ENCODE peak calls at places on chromosomes 2 and 18, in five cellular contexts. One of them, this sample, is unnamed.

GRCh38 chr18:62625019-62625418 is 90.3 kb upstream of the PHLPP1 start:
- DNase-seq in GM12878: no peak
- DNase-seq in GM12891: no peak
- DNase-seq in HepG2: no peak
- DNase-seq in H1: no peak
- DNase-seq in this sample: no peak

GRCh38 chr2:102024410-102024809 is 32.6 kb downstream of the IL1R2 start:
- DNase-seq in GM12878: no peak
- DNase-seq in GM12891: no peak
- DNase-seq in HepG2: no peak
- DNase-seq in H1: no peak
- DNase-seq in this sample: no peak

GRCh38 chr2:66521459-66521858 is 86.5 kb downstream of the MEIS1 start:
- DNase-seq in GM12878: no peak
- DNase-seq in GM12891: no peak
- DNase-seq in HepG2: no peak
- DNase-seq in H1: no peak
- DNase-seq in this sample: no peak

GRCh38 chr2:6730003-6730402 is 135.7 kb downstream of the CMPK2 start:
- DNase-seq in GM12878: no peak
- DNase-seq in GM12891: no peak
- DNase-seq in HepG2: no peak
- DNase-seq in H1: no peak
- DNase-seq in this sample: no peak

GRCh38 chr2:124264496-124265160 is 239.5 kb downstream of the CNTNAP5 start:
- DNase-seq in GM12878: no peak
- DNase-seq in GM12891: no peak
- DNase-seq in HepG2: no peak
- DNase-seq in H1: no peak
- DNase-seq in this sample: no peak

GRCh38 chr2:69619725-69620124 is 23.8 kb downstream of the AAK1 start:
- DNase-seq in GM12878: no peak
- DNase-seq in GM12891: no peak
- DNase-seq in HepG2: no peak
- DNase-seq in H1: no peak
- DNase-seq in this sample: no peak

GRCh38 chr18:78561757-78562445 is 417.7 kb upstream of the SALL3 start:
- DNase-seq in GM12878: no peak
- DNase-seq in GM12891: no peak
- DNase-seq in HepG2: no peak
- DNase-seq in H1: no peak
- DNase-seq in this sample: no peak

GRCh38 chr2:128491845-128492244 is 173.2 kb upstream of the HS6ST1 start:
- DNase-seq in GM12878: no peak
- DNase-seq in GM12891: no peak
- DNase-seq in HepG2: no peak
- DNase-seq in H1: peak
- DNase-seq in this sample: no peak

GRCh38 chr2:239910851-239911629 is 114.1 kb downstream of the NDUFA10 start:
- DNase-seq in GM12878: no peak
- DNase-seq in GM12891: no peak
- DNase-seq in HepG2: no peak
- DNase-seq in H1: no peak
- DNase-seq in this sample: no peak

GRCh38 chr2:195331124-195331523 is 325.9 kb upstream of the SLC39A10 start:
- DNase-seq in GM12878: no peak
- DNase-seq in GM12891: no peak
- DNase-seq in HepG2: no peak
- DNase-seq in H1: no peak
- DNase-seq in this sample: no peak

GRCh38 chr18:6835345-6835744 is 105.8 kb downstream of the ARHGAP28 start:
- DNase-seq in GM12878: no peak
- DNase-seq in GM12891: no peak
- DNase-seq in HepG2: peak
- DNase-seq in H1: no peak
- DNase-seq in this sample: no peak

GRCh38 chr2:46780801-46781445 is 134.7 kb downstream of the MCFD2 start:
- DNase-seq in GM12878: no peak
- DNase-seq in GM12891: no peak
- DNase-seq in HepG2: peak
- DNase-seq in H1: peak
- DNase-seq in this sample: no peak

GRCh38 chr2:1600191-1601063 is 143.9 kb downstream of the PXDN start:
- DNase-seq in GM12878: no peak
- DNase-seq in GM12891: no peak
- DNase-seq in HepG2: no peak
- DNase-seq in H1: no peak
- DNase-seq in this sample: no peak

GRCh38 chr2:229654437-229654836 is 59.9 kb downstream of the DNER start:
- DNase-seq in GM12878: no peak
- DNase-seq in GM12891: no peak
- DNase-seq in HepG2: no peak
- DNase-seq in H1: no peak
- DNase-seq in this sample: no peak

GRCh38 chr2:228599297-228599696 is 417.8 kb upstream of the SPHKAP start:
- DNase-seq in GM12878: no peak
- DNase-seq in GM12891: no peak
- DNase-seq in HepG2: no peak
- DNase-seq in H1: no peak
- DNase-seq in this sample: no peak

GRCh38 chr18:46167971-46168370 is 63.8 kb downstream of the HAUS1 start:
- DNase-seq in GM12878: peak
- DNase-seq in GM12891: peak
- DNase-seq in HepG2: no peak
- DNase-seq in H1: no peak
- DNase-seq in this sample: peak

GRCh38 chr2:8344725-8345124 is 337.1 kb upstream of the ID2 start:
- DNase-seq in GM12878: no peak
- DNase-seq in GM12891: no peak
- DNase-seq in HepG2: no peak
- DNase-seq in H1: no peak
- DNase-seq in this sample: no peak

GRCh38 chr2:26438526-26438925 is 36.8 kb downstream of the DRC1 start:
- DNase-seq in GM12878: no peak
- DNase-seq in GM12891: no peak
- DNase-seq in HepG2: no peak
- DNase-seq in H1: no peak
- DNase-seq in this sample: no peak

GRCh38 chr18:12076424-12077140 is 17.1 kb upstream of the ANKRD62 start:
- DNase-seq in GM12878: no peak
- DNase-seq in GM12891: no peak
- DNase-seq in HepG2: no peak
- DNase-seq in H1: no peak
- DNase-seq in this sample: no peak

GRCh38 chr2:224894356-224894755 is 147.9 kb downstream of the DOCK10 start:
- DNase-seq in GM12878: peak
- DNase-seq in GM12891: no peak
- DNase-seq in HepG2: no peak
- DNase-seq in H1: no peak
- DNase-seq in this sample: no peak

GRCh38 chr2:1051585-1051984 is 100.9 kb downstream of the SNTG2 start:
- DNase-seq in GM12878: no peak
- DNase-seq in GM12891: no peak
- DNase-seq in HepG2: no peak
- DNase-seq in H1: no peak
- DNase-seq in this sample: no peak

GRCh38 chr2:30208453-30208852 is 22.9 kb upstream of the LBH start:
- DNase-seq in GM12878: no peak
- DNase-seq in GM12891: no peak
- DNase-seq in HepG2: peak
- DNase-seq in H1: peak
- DNase-seq in this sample: no peak

GRCh38 chr2:100178085-100178788 is 35.8 kb upstream of the AFF3 start:
- DNase-seq in GM12878: peak
- DNase-seq in GM12891: no peak
- DNase-seq in HepG2: peak
- DNase-seq in H1: peak
- DNase-seq in this sample: no peak

GRCh38 chr2:200534572-200534971 is 8.6 kb downstream of the SGO2 start:
- DNase-seq in GM12878: no peak
- DNase-seq in GM12891: no peak
- DNase-seq in HepG2: no peak
- DNase-seq in H1: no peak
- DNase-seq in this sample: no peak

GRCh38 chr18:11700876-11701275 is 11.8 kb downstream of the GNAL start:
- DNase-seq in GM12878: no peak
- DNase-seq in GM12891: no peak
- DNase-seq in HepG2: no peak
- DNase-seq in H1: no peak
- DNase-seq in this sample: no peak

GRCh38 chr2:66434679-66435548 is at the start of gene MEIS1:
- DNase-seq in GM12878: no peak
- DNase-seq in GM12891: no peak
- DNase-seq in HepG2: peak
- DNase-seq in H1: peak
- DNase-seq in this sample: no peak

GRCh38 chr2:27255660-27256059 is 7.2 kb downstream of the SLC30A3 start:
- DNase-seq in GM12878: no peak
- DNase-seq in GM12891: no peak
- DNase-seq in HepG2: no peak
- DNase-seq in H1: no peak
- DNase-seq in this sample: no peak

GRCh38 chr2:189115126-189115525 is 64.4 kb downstream of the COL5A2 start:
- DNase-seq in GM12878: no peak
- DNase-seq in GM12891: no peak
- DNase-seq in HepG2: no peak
- DNase-seq in H1: no peak
- DNase-seq in this sample: no peak

GRCh38 chr2:226677080-226677479 is 122.5 kb downstream of the IRS1 start:
- DNase-seq in GM12878: no peak
- DNase-seq in GM12891: no peak
- DNase-seq in HepG2: no peak
- DNase-seq in H1: no peak
- DNase-seq in this sample: no peak

GRCh38 chr2:8550481-8550880 is 131.4 kb upstream of the ID2 start:
- DNase-seq in GM12878: no peak
- DNase-seq in GM12891: no peak
- DNase-seq in HepG2: no peak
- DNase-seq in H1: no peak
- DNase-seq in this sample: no peak

GRCh38 chr2:157257312-157258252 is at the start of gene GALNT5:
- DNase-seq in GM12878: no peak
- DNase-seq in GM12891: no peak
- DNase-seq in HepG2: no peak
- DNase-seq in H1: peak
- DNase-seq in this sample: no peak

GRCh38 chr2:230798769-230799399 is 65.9 kb upstream of the ITM2C start:
- DNase-seq in GM12878: no peak
- DNase-seq in GM12891: no peak
- DNase-seq in HepG2: peak
- DNase-seq in H1: no peak
- DNase-seq in this sample: no peak
- TF ChIP-seq TAF1 in GM12878: no peak
- TF ChIP-seq TAF1 in GM12891: no peak
- TF ChIP-seq TAF1 in HepG2: no peak
- TF ChIP-seq TAF1 in H1: no peak
- TF ChIP-seq TAF1 in this sample: no peak

DNA sequence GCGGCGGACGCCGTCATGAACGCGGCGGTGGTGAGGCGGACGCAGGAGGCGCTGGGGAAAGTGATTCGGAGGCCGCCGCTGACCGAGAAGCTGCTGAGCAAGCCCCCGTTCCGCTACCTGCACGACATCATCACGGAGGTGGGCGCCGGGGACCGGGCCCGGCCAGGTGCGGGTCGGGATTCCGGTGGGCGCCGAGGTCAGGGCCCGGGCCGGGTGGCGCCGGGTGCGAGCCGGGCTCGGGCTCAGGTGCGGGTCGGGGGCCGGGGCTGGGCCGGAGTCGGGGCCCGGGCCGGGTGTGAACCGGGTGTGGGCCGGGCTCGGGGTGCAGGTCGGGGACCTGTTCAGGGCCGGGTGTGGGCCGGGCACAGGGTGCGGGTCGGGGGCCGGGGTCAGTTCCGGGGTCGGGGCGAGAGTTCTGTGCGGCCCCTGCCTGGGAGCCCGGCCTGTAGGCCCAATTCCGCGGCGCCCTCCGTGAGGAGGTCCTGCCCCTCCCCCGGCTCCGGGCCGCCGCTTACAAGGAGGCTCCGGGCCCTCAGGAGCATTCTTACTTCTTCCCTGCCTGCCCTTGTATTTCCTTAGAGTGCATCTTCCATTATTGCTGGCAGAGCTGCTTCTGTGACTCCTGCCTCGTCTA is 447 bp downstream of the TRAF3IP1 start:
- DNase-seq in GM12878: no peak
- DNase-seq in GM12891: no peak
- DNase-seq in HepG2: no peak
- DNase-seq in H1: peak
- DNase-seq in this sample: no peak
- TF ChIP-seq POLR2A in GM12878: no peak
- TF ChIP-seq POLR2A in GM12891: no peak
- TF ChIP-seq POLR2A in HepG2: no peak
- TF ChIP-seq POLR2A in H1: no peak
- TF ChIP-seq POLR2A in this sample: no peak

DNA sequence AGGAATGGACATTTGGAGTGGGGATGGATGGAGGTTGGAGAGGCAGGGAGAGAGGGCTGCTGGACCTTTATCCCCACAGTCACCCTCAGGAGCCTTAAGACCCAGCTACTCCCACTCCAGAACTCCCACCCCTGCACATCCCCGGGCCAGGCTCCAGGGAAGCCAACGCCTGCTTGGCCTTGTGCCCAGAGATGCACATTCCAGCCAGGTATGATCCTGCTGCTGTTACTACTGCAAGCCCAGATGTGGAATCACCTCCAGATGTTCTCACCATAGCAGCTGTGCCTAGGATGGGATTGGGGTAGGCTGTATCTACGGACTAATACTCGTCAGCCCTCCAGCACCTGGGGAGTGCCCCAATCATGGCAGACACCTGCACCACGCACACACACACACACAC is 71.7 kb downstream of the ZFP36L2 start:
- DNase-seq in GM12878: no peak
- DNase-seq in GM12891: no peak
- DNase-seq in HepG2: no peak
- DNase-seq in H1: no peak
- DNase-seq in this sample: no peak
- TF ChIP-seq TAF1 in GM12878: no peak
- TF ChIP-seq TAF1 in GM12891: no peak
- TF ChIP-seq TAF1 in HepG2: no peak
- TF ChIP-seq TAF1 in H1: no peak
- TF ChIP-seq TAF1 in this sample: no peak

GRCh38 chr2:45649457-45649854 is 2.0 kb upstream of the PRKCE start:
- DNase-seq in GM12878: no peak
- DNase-seq in GM12891: no peak
- DNase-seq in HepG2: no peak
- DNase-seq in H1: no peak
- DNase-seq in this sample: no peak

GRCh38 chr2:45651415-45652089 is at the start of gene PRKCE:
- DNase-seq in GM12878: no peak
- DNase-seq in GM12891: no peak
- DNase-seq in HepG2: no peak
- DNase-seq in H1: peak
- DNase-seq in this sample: peak

GRCh38 chr2:45650851-45651414 is 542 bp upstream of the PRKCE start:
- DNase-seq in GM12878: peak
- DNase-seq in GM12891: peak
- DNase-seq in HepG2: peak
- DNase-seq in H1: peak
- DNase-seq in this sample: peak

GRCh38 chr2:45647986-45648520 is 3.4 kb upstream of the PRKCE start:
- DNase-seq in GM12878: no peak
- DNase-seq in GM12891: no peak
- DNase-seq in HepG2: no peak
- DNase-seq in H1: no peak
- DNase-seq in this sample: no peak

GRCh38 chr2:45649855-45650806 is 1.3 kb upstream of the PRKCE start:
- DNase-seq in GM12878: no peak
- DNase-seq in GM12891: no peak
- DNase-seq in HepG2: peak
- DNase-seq in H1: peak
- DNase-seq in this sample: peak
- TF ChIP-seq POLR2A in GM12878: peak
- TF ChIP-seq POLR2A in GM12891: no peak
- TF ChIP-seq POLR2A in HepG2: no peak
- TF ChIP-seq POLR2A in H1: no peak
- TF ChIP-seq POLR2A in this sample: no peak

This sample was measured in GM12892.